ENCODE peak calls at places on chromosomes 4 and X, in four cellular contexts. I is H1, N is K562, G is HCT116. H is an unnamed sample.

GRCh38 chr4:206054-206453 is 81.8 kb downstream of the ZNF718 start:
- DNase-seq in G (no peak), I (no peak), N (no peak), H (no peak)

GRCh38 chrX:21948897-21949578 is 8.5 kb downstream of the SMS start:
- DNase-seq in G (no peak), N (no peak), I (no peak), H (no peak)

GRCh38 chrX:71871367-71871766 is 39.3 kb upstream of the NHSL2 start:
- DNase-seq in G (no peak), I (no peak), N (no peak), H (no peak)

GRCh38 chrX:8988456-8988855 is 45.5 kb downstream of the FAM9B start:
- DNase-seq in N (no peak), G (no peak), I (no peak), H (peak; percentile 2)

GRCh38 chr4:173518419-173519102 is 11.5 kb downstream of the HAND2 start:
- DNase-seq in I (peak; percentile 64), N (no peak), G (no peak), H (no peak)

GRCh38 chr4:1346781-1347409 is at the start of gene UVSSA:
- DNase-seq in G (peak; percentile 99), N (peak; percentile 99), I (peak; percentile 100), H (peak; percentile 100)

GRCh38 chrX:10755477-10756334 is 135.3 kb upstream of the MID1 start:
- DNase-seq in N (no peak), G (no peak), I (no peak), H (peak; percentile 15)

GRCh38 chr4:128819082-128819742 is 9.7 kb downstream of the JADE1 start:
- DNase-seq in G (no peak), I (no peak), N (peak; percentile 36), H (no peak)

GRCh38 chr4:173446416-173446815 is 47.5 kb upstream of the SCRG1 start:
- DNase-seq in I (no peak), G (no peak), N (no peak), H (no peak)

GRCh38 chrX:45602151-45602550 is 401.5 kb upstream of the DIPK2B start:
- DNase-seq in I (no peak), G (no peak), N (no peak), H (no peak)

GRCh38 chr4:13162886-13163285 is 321.3 kb downstream of the RAB28 start:
- DNase-seq in G (no peak), I (no peak), N (no peak), H (no peak)

GRCh38 chr4:173272987-173273386 is 61.2 kb downstream of the HMGB2 start:
- DNase-seq in I (no peak), G (no peak), N (no peak), H (no peak)

GRCh38 chr4:102345795-102346100 is 466 bp upstream of the SLC39A8 start:
- DNase-seq in G (no peak), I (no peak), N (no peak), H (no peak)

GRCh38 chr4:68717999-68718398 is 47.5 kb upstream of the UGT2B15 start:
- DNase-seq in N (no peak), G (no peak), I (no peak), H (no peak)

GRCh38 chr4:187321741-187322140 is 598.1 kb upstream of the FAT1 start:
- DNase-seq in G (no peak), I (no peak), N (no peak), H (no peak)
- TF ChIP-seq JUND in G (no peak), I (no peak), N (no peak), H (no peak)

GRCh38 chrX:27679281-27679680 is 89.1 kb downstream of the DCAF8L2 start:
- DNase-seq in N (no peak), G (no peak), I (no peak), H (no peak)
- TF ChIP-seq JUND in N (no peak), G (no peak), I (no peak), H (no peak)

GRCh38 chrX:40245411-40246140 is 147.8 kb upstream of the BCOR start:
- DNase-seq in G (no peak), I (no peak), N (no peak), H (no peak)

GRCh38 chrX:40244116-40244515 is 146.4 kb upstream of the BCOR start:
- DNase-seq in N (no peak), G (no peak), I (no peak), H (no peak)

GRCh38 chrX:40244980-40245379 is 147.2 kb upstream of the BCOR start:
- DNase-seq in I (no peak), N (no peak), G (no peak), H (no peak)

GRCh38 chrX:40240844-40241243 is 143.1 kb upstream of the BCOR start:
- DNase-seq in N (peak; percentile 37), I (no peak), G (no peak), H (no peak)

GRCh38 chrX:40243699-40244098 is 145.9 kb upstream of the BCOR start:
- DNase-seq in I (no peak), G (no peak), N (no peak), H (no peak)
- TF ChIP-seq JUND in I (no peak), G (no peak), N (no peak), H (no peak)

GRCh38 chrX:20740443-20740842 is 473.7 kb upstream of the RPS6KA3 start:
- DNase-seq in I (no peak), N (no peak), G (no peak), H (no peak)
- TF ChIP-seq JUND in I (no peak), N (no peak), G (no peak), H (no peak)

GRCh38 chr4:17368408-17368807 is 143.5 kb downstream of the QDPR start:
- DNase-seq in G (no peak), N (no peak), I (no peak), H (no peak)
- TF ChIP-seq JUND in G (no peak), N (no peak), I (no peak), H (no peak)

GRCh38 chr4:88567591-88567990 is 24.7 kb upstream of the HERC3 start:
- DNase-seq in G (no peak), N (no peak), I (no peak), H (no peak)
- TF ChIP-seq JUND in G (no peak), N (no peak), I (no peak), H (no peak)

GRCh38 chr4:24863799-24864198 is 49.0 kb downstream of the CCDC149 start:
- DNase-seq in I (no peak), N (no peak), G (no peak), H (no peak)
- TF ChIP-seq JUND in I (no peak), N (no peak), G (no peak), H (no peak)

GRCh38 chr4:24775209-24775608 is 20.2 kb upstream of the SOD3 start:
- DNase-seq in G (no peak), N (no peak), I (no peak), H (no peak)
- TF ChIP-seq JUND in G (no peak), N (no peak), I (no peak), H (no peak)

GRCh38 chr4:100295792-100296191 is 105.5 kb upstream of the DDIT4L start:
- DNase-seq in N (no peak), I (no peak), G (no peak), H (no peak)
- TF ChIP-seq JUND in N (no peak), I (no peak), G (no peak), H (no peak)

H was measured in T47D.